ENCODE peak calls at places on chromosomes 7 and 10, in seven cellular contexts. H is astrocyte of the spinal cord, X is WTC11, M is AG04450, O is ELR, F is NCI-H1417 treated with DMSO at 0.1 percent for 48 hours, T is tibial artery. V is an unnamed sample.

GRCh38 chr10:124091646-124092269 is 1.6 kb downstream of the CHST15 start:
- DNase-seq in H (peak), X (peak), M (no peak), O (no peak), F (no peak), T (peak), V (peak)

GRCh38 chr7:2516194-2516555 is 3.4 kb upstream of the LFNG start:
- DNase-seq in H (peak), X (no peak), M (no peak), O (no peak), F (no peak), T (no peak), V (no peak)

GRCh38 chr7:801940-802364 is 30.3 kb upstream of the SUN1 start:
- DNase-seq in H (no peak), X (no peak), M (no peak), O (no peak), F (no peak), T (peak), V (no peak)

GRCh38 chr10:60827791-60828488 is 49.7 kb downstream of the CDK1 start:
- DNase-seq in H (peak), X (no peak), M (no peak), O (peak), F (no peak), T (no peak), V (peak)

GRCh38 chr7:47454066-47454950 is 127.6 kb downstream of the TNS3 start:
- DNase-seq in H (no peak), X (no peak), M (no peak), O (peak), F (no peak), T (peak), V (no peak)

GRCh38 chr10:17179002-17179401 is 22.5 kb downstream of the TRDMT1 start:
- DNase-seq in H (peak), X (no peak), M (no peak), O (peak), F (no peak), T (no peak), V (peak)

GRCh38 chr10:77974396-77975074 is 48.0 kb upstream of the DLG5 start:
- DNase-seq in H (peak), X (peak), M (peak), O (peak), F (no peak), T (no peak), V (peak)

GRCh38 chr7:32569388-32570289 is 74.3 kb downstream of the AVL9 start:
- DNase-seq in H (no peak), X (no peak), M (no peak), O (no peak), F (no peak), T (no peak), V (no peak)

GRCh38 chr10:11680496-11680895 is 61.7 kb upstream of the ECHDC3 start:
- DNase-seq in H (no peak), X (no peak), M (no peak), O (no peak), F (no peak), T (no peak), V (no peak)

GRCh38 chr7:46360811-46361210 is 439.7 kb upstream of the IGFBP3 start:
- DNase-seq in H (no peak), X (no peak), M (no peak), O (peak), F (no peak), T (no peak), V (no peak)

GRCh38 chr10:47164126-47164799 is 135.7 kb upstream of the GDF10 start:
- DNase-seq in H (peak), X (no peak), M (peak), O (peak), F (no peak), T (no peak), V (no peak)

GRCh38 chr7:69932034-69932628 is 333.9 kb downstream of the AUTS2 start:
- DNase-seq in H (peak), X (peak), M (peak), O (no peak), F (peak), T (no peak), V (no peak)

GRCh38 chr7:135790371-135790977 is 41.9 kb upstream of the FAM180A start:
- DNase-seq in H (no peak), X (no peak), M (no peak), O (no peak), F (no peak), T (no peak), V (no peak)

GRCh38 chr10:57716884-57717283 is 550.8 kb downstream of the IPMK start:
- DNase-seq in H (peak), X (no peak), M (no peak), O (peak), F (no peak), T (no peak), V (peak)

GRCh38 chr7:146146866-146147265 is 30.3 kb downstream of the CNTNAP2 start:
- DNase-seq in H (peak), X (no peak), M (no peak), O (peak), F (peak), T (no peak), V (no peak)

GRCh38 chr10:51700228-51700835 is 937 bp upstream of the CSTF2T start:
- DNase-seq in H (peak), X (no peak), M (no peak), O (peak), F (no peak), T (peak), V (peak)

GRCh38 chr7:151361193-151361959 is 19.8 kb downstream of the NUB1 start:
- DNase-seq in H (peak), X (no peak), M (no peak), O (no peak), F (no peak), T (no peak), V (no peak)

GRCh38 chr7:142152076-142152475 is 40.6 kb downstream of the MGAM2 start:
- DNase-seq in H (no peak), X (no peak), M (no peak), O (no peak), F (no peak), T (no peak), V (no peak)

GRCh38 chr7:84176716-84177115 is 17.9 kb downstream of the SEMA3A start:
- DNase-seq in H (no peak), X (no peak), M (no peak), O (no peak), F (no peak), T (no peak), V (no peak)

GRCh38 chr10:30784896-30785605 is 155.5 kb upstream of the LYZL2 start:
- DNase-seq in H (peak), X (peak), M (no peak), O (peak), F (no peak), T (peak), V (peak)

GRCh38 chr10:74544106-74544505 is 282.3 kb upstream of the KAT6B start:
- DNase-seq in H (peak), X (no peak), M (no peak), O (peak), F (no peak), T (no peak), V (peak)

GRCh38 chr10:114394531-114394930 is 9.8 kb downstream of the AFAP1L2 start:
- DNase-seq in H (no peak), X (no peak), M (no peak), O (no peak), F (no peak), T (no peak), V (no peak)

GRCh38 chr10:69911571-69912528 is 110.1 kb downstream of the COL13A1 start:
- DNase-seq in H (no peak), X (no peak), M (no peak), O (no peak), F (no peak), T (peak), V (no peak)

GRCh38 chr10:133324198-133324792 is 12.4 kb downstream of the CALY start:
- DNase-seq in H (peak), X (peak), M (no peak), O (peak), F (no peak), T (no peak), V (peak)

GRCh38 chr10:80945267-80945880 is 407.7 kb downstream of the SH2D4B start:
- DNase-seq in H (no peak), X (no peak), M (no peak), O (no peak), F (no peak), T (no peak), V (no peak)

GRCh38 chr7:112421666-112422486 is 28.4 kb upstream of the IFRD1 start:
- DNase-seq in H (no peak), X (no peak), M (no peak), O (no peak), F (no peak), T (no peak), V (no peak)

GRCh38 chr7:21542891-21543527 is at the start of gene DNAH11:
- DNase-seq in H (peak), X (peak), M (no peak), O (peak), F (no peak), T (no peak), V (no peak)

GRCh38 chr10:87618470-87619423 is 40.9 kb upstream of the PAPSS2 start:
- DNase-seq in H (no peak), X (no peak), M (no peak), O (no peak), F (no peak), T (no peak), V (no peak)

GRCh38 chr10:45379891-45380540 is 6.0 kb downstream of the ALOX5 start:
- DNase-seq in H (no peak), X (no peak), M (no peak), O (no peak), F (no peak), T (peak), V (no peak)

GRCh38 chr7:35714407-35714806 is 19.5 kb upstream of the HERPUD2 start:
- DNase-seq in H (no peak), X (no peak), M (no peak), O (no peak), F (no peak), T (no peak), V (no peak)

GRCh38 chr10:131391991-131392390 is 80.5 kb upstream of the TCERG1L start:
- DNase-seq in H (no peak), X (no peak), M (no peak), O (no peak), F (no peak), T (no peak), V (no peak)

GRCh38 chr7:95796617-95797016 is 24.3 kb downstream of the DYNC1I1 start:
- DNase-seq in H (no peak), X (no peak), M (no peak), O (no peak), F (no peak), T (no peak), V (no peak)

GRCh38 chr10:21501731-21502370 is 23.6 kb downstream of the SKIDA1 start:
- DNase-seq in H (no peak), X (no peak), M (no peak), O (no peak), F (no peak), T (no peak), V (no peak)

GRCh38 chr7:127792528-127793342 is 140.7 kb downstream of the SND1 start:
- DNase-seq in H (no peak), X (peak), M (no peak), O (peak), F (no peak), T (no peak), V (peak)

GRCh38 chr7:127066974-127067373 is 185.8 kb downstream of the GRM8 start:
- DNase-seq in H (no peak), X (peak), M (no peak), O (no peak), F (no peak), T (no peak), V (no peak)

GRCh38 chr7:36264123-36264916 is 111.3 kb downstream of the EEPD1 start:
- DNase-seq in H (no peak), X (no peak), M (no peak), O (no peak), F (no peak), T (no peak), V (no peak)

GRCh38 chr10:5533098-5533731 is 8.5 kb downstream of the CALML3 start:
- DNase-seq in H (no peak), X (peak), M (no peak), O (no peak), F (no peak), T (peak), V (no peak)

GRCh38 chr10:85832988-85833387 is 533.6 kb downstream of the GRID1 start:
- DNase-seq in H (no peak), X (no peak), M (no peak), O (no peak), F (no peak), T (no peak), V (no peak)

GRCh38 chr10:118986815-118987790 is 42.4 kb upstream of the NANOS1 start:
- DNase-seq in H (no peak), X (no peak), M (no peak), O (no peak), F (no peak), T (peak), V (no peak)

GRCh38 chr7:157281221-157281998 is 55.4 kb upstream of the DNAJB6 start:
- DNase-seq in H (no peak), X (no peak), M (no peak), O (no peak), F (no peak), T (no peak), V (no peak)